ENCODE peak calls at places on chromosome 15, in seven cellular contexts. One of them, this sample, is unnamed.

GRCh38 chr15:100704281-100705055 is 102.1 kb downstream of the ASB7 start:
- DNase-seq in neural crest cell: no peak
- DNase-seq in colonic mucosa: no peak
- DNase-seq in AG09319: no peak
- DNase-seq in fibroblast of pulmonary artery: peak
- DNase-seq in CD4-positive, alpha-beta T cell: no peak
- DNase-seq in IMR-90: peak
- DNase-seq in this sample: no peak

GRCh38 chr15:86865920-86866319 is 786.2 kb downstream of the AGBL1 start:
- DNase-seq in IMR-90: no peak
- DNase-seq in AG09319: no peak
- DNase-seq in fibroblast of pulmonary artery: peak
- DNase-seq in colonic mucosa: no peak
- DNase-seq in CD4-positive, alpha-beta T cell: no peak
- DNase-seq in neural crest cell: no peak
- DNase-seq in this sample: no peak

GRCh38 chr15:75076277-75076676 is 52.9 kb downstream of the PPCDC start:
- DNase-seq in CD4-positive, alpha-beta T cell: no peak
- DNase-seq in AG09319: no peak
- DNase-seq in fibroblast of pulmonary artery: no peak
- DNase-seq in colonic mucosa: no peak
- DNase-seq in IMR-90: no peak
- DNase-seq in neural crest cell: no peak
- DNase-seq in this sample: no peak

GRCh38 chr15:62020576-62021160 is 39.6 kb downstream of the VPS13C start:
- DNase-seq in fibroblast of pulmonary artery: peak
- DNase-seq in IMR-90: peak
- DNase-seq in CD4-positive, alpha-beta T cell: no peak
- DNase-seq in AG09319: no peak
- DNase-seq in neural crest cell: no peak
- DNase-seq in colonic mucosa: no peak
- DNase-seq in this sample: no peak

GRCh38 chr15:73927003-73927475 is 777 bp downstream of the LOXL1 start:
- DNase-seq in AG09319: no peak
- DNase-seq in fibroblast of pulmonary artery: no peak
- DNase-seq in neural crest cell: peak
- DNase-seq in IMR-90: no peak
- DNase-seq in colonic mucosa: peak
- DNase-seq in CD4-positive, alpha-beta T cell: peak
- DNase-seq in this sample: peak

GRCh38 chr15:85825719-85826118 is 31.0 kb upstream of the KLHL25 start:
- DNase-seq in colonic mucosa: peak
- DNase-seq in AG09319: no peak
- DNase-seq in fibroblast of pulmonary artery: no peak
- DNase-seq in IMR-90: no peak
- DNase-seq in CD4-positive, alpha-beta T cell: no peak
- DNase-seq in neural crest cell: no peak
- DNase-seq in this sample: no peak

GRCh38 chr15:40367038-40367672 is 9.1 kb downstream of the DISP2 start:
- DNase-seq in AG09319: no peak
- DNase-seq in fibroblast of pulmonary artery: no peak
- DNase-seq in colonic mucosa: no peak
- DNase-seq in IMR-90: no peak
- DNase-seq in CD4-positive, alpha-beta T cell: no peak
- DNase-seq in neural crest cell: no peak
- DNase-seq in this sample: peak

GRCh38 chr15:76401285-76401684 is 64.7 kb downstream of the ISL2 start:
- DNase-seq in CD4-positive, alpha-beta T cell: no peak
- DNase-seq in colonic mucosa: no peak
- DNase-seq in IMR-90: peak
- DNase-seq in neural crest cell: no peak
- DNase-seq in AG09319: no peak
- DNase-seq in fibroblast of pulmonary artery: peak
- DNase-seq in this sample: no peak

GRCh38 chr15:81475926-81476325 is 101.9 kb upstream of the TMC3 start:
- DNase-seq in fibroblast of pulmonary artery: no peak
- DNase-seq in IMR-90: no peak
- DNase-seq in neural crest cell: no peak
- DNase-seq in colonic mucosa: no peak
- DNase-seq in CD4-positive, alpha-beta T cell: no peak
- DNase-seq in AG09319: no peak
- DNase-seq in this sample: no peak

GRCh38 chr15:25683911-25684310 is 179.2 kb downstream of the ATP10A start:
- DNase-seq in neural crest cell: no peak
- DNase-seq in IMR-90: no peak
- DNase-seq in AG09319: no peak
- DNase-seq in colonic mucosa: no peak
- DNase-seq in fibroblast of pulmonary artery: no peak
- DNase-seq in CD4-positive, alpha-beta T cell: no peak
- DNase-seq in this sample: no peak
- TF ChIP-seq CTCF in neural crest cell: no peak
- TF ChIP-seq CTCF in IMR-90: no peak
- TF ChIP-seq CTCF in AG09319: no peak
- TF ChIP-seq CTCF in colonic mucosa: no peak
- TF ChIP-seq CTCF in fibroblast of pulmonary artery: no peak
- TF ChIP-seq CTCF in CD4-positive, alpha-beta T cell: no peak
- TF ChIP-seq CTCF in this sample: no peak

DNA sequence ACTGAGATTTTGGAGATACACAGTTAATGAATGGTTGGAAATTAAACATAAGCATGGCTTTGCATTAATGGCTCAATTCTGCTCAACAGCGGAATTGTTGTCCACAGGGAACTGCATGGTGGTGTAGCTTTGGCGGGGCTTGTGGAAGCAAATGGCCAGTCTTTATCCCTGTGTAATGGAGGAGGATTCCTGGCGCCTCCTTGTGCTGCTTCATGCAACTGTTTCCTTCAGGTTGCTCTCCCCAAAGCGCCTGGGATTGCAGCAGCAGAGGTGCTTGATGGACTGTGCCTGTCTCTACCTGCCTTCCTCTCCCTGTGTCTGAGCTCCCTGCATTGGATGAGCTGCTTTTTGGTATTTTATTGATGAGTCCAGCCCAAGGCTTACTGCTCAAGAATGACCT is 72.9 kb upstream of the NDN start:
- DNase-seq in AG09319: no peak
- DNase-seq in colonic mucosa: no peak
- DNase-seq in CD4-positive, alpha-beta T cell: no peak
- DNase-seq in neural crest cell: no peak
- DNase-seq in fibroblast of pulmonary artery: no peak
- DNase-seq in IMR-90: no peak
- DNase-seq in this sample: no peak
- TF ChIP-seq CTCF in AG09319: no peak
- TF ChIP-seq CTCF in colonic mucosa: no peak
- TF ChIP-seq CTCF in CD4-positive, alpha-beta T cell: no peak
- TF ChIP-seq CTCF in neural crest cell: no peak
- TF ChIP-seq CTCF in fibroblast of pulmonary artery: no peak
- TF ChIP-seq CTCF in IMR-90: no peak
- TF ChIP-seq CTCF in this sample: no peak

DNA sequence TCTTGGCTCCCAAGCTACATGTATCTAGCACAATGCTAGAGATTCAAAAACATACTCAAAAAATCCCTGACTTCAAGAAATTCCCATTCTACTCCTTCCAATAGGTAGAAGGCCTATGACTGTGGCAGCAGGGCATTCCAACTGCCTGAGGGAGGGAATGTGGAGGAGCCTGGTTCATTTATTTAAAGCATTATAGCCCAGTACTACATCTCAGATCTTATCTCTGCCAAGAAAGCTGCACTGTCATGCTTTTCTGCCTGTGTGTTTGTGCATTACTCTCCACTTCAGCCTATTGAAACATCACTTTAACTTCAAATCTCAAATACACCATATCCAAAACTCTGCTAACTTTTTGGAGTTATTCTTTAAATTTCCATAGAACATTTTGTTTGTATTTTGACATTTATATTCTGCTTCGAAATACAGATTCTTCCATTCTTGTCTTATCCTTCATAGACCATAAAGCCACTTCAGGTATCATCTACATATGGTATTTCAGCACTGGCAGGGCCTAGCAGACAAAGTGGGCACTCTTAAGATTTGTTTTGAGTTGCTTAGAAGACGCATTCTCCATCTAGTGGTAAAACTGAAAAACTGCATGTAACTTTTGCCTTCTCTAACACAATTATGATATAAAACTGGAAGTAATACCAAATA is 59.1 kb upstream of the NEDD4 start:
- DNase-seq in neural crest cell: no peak
- DNase-seq in colonic mucosa: no peak
- DNase-seq in IMR-90: peak
- DNase-seq in fibroblast of pulmonary artery: peak
- DNase-seq in AG09319: peak
- DNase-seq in CD4-positive, alpha-beta T cell: no peak
- DNase-seq in this sample: no peak
- TF ChIP-seq CTCF in neural crest cell: peak
- TF ChIP-seq CTCF in colonic mucosa: peak
- TF ChIP-seq CTCF in IMR-90: peak
- TF ChIP-seq CTCF in fibroblast of pulmonary artery: peak
- TF ChIP-seq CTCF in AG09319: peak
- TF ChIP-seq CTCF in CD4-positive, alpha-beta T cell: peak
- TF ChIP-seq CTCF in this sample: peak

DNA sequence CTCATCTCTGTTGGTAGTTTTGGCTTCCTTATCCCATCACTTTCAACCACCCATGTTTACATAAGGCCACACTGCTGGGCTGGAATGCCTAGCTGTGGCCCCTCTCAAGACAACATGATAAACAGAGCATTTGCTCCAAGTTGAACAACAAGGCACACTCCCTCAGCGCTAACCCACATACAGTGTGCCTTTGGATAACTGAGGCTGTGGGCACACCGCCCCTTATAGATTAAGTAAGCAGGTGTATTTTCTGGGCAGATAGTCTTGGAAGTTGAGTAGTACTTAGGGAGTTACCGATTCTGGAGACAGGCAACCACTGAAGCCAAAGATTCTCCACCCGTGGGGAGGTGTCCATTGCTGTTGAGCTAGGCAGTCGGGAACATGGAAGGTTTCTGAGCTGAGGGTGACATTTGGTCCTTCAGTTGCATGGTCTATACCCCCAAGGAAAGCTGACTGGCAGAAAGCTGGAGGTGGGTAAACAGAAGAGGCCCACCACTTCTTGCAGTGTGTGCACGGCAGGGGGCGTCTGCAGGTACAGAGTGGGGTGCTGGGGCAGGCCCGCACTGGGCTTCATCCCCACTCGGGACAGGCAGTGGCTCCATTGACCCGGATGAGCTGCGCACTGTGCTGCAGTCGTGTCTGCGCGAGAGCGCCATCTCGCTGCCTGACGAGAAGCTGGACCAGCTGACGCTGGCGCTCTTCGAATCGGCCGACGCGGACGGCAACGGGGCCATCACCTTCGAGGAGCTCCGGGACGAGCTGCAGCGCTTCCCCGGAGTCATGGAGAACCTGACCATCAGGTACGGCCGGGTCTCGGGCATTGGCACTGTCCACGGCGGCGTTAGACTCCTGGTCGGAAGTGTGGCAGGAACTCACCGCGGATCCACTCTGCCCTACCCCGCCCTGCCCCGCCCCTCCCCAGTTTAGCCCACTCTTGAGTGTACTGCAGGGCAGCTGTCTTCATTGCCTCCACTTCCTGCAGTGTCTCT is 16.8 kb downstream of the NOX5 start:
- DNase-seq in colonic mucosa: peak
- DNase-seq in AG09319: no peak
- DNase-seq in CD4-positive, alpha-beta T cell: peak
- DNase-seq in IMR-90: no peak
- DNase-seq in neural crest cell: peak
- DNase-seq in fibroblast of pulmonary artery: peak
- DNase-seq in this sample: peak
- TF ChIP-seq CTCF in colonic mucosa: peak
- TF ChIP-seq CTCF in AG09319: peak
- TF ChIP-seq CTCF in CD4-positive, alpha-beta T cell: peak
- TF ChIP-seq CTCF in IMR-90: peak
- TF ChIP-seq CTCF in neural crest cell: peak
- TF ChIP-seq CTCF in fibroblast of pulmonary artery: peak
- TF ChIP-seq CTCF in this sample: no peak

GRCh38 chr15:69061414-69061842 is 46.9 kb downstream of the NOX5 start:
- DNase-seq in CD4-positive, alpha-beta T cell: no peak
- DNase-seq in AG09319: no peak
- DNase-seq in colonic mucosa: no peak
- DNase-seq in fibroblast of pulmonary artery: no peak
- DNase-seq in IMR-90: no peak
- DNase-seq in neural crest cell: no peak
- DNase-seq in this sample: no peak
- TF ChIP-seq CTCF in CD4-positive, alpha-beta T cell: no peak
- TF ChIP-seq CTCF in AG09319: no peak
- TF ChIP-seq CTCF in colonic mucosa: no peak
- TF ChIP-seq CTCF in fibroblast of pulmonary artery: peak
- TF ChIP-seq CTCF in IMR-90: no peak
- TF ChIP-seq CTCF in neural crest cell: peak
- TF ChIP-seq CTCF in this sample: no peak

GRCh38 chr15:89749059-89749458 is 2.0 kb downstream of the MESP1 start:
- DNase-seq in CD4-positive, alpha-beta T cell: no peak
- DNase-seq in neural crest cell: no peak
- DNase-seq in colonic mucosa: no peak
- DNase-seq in IMR-90: no peak
- DNase-seq in AG09319: no peak
- DNase-seq in fibroblast of pulmonary artery: no peak
- DNase-seq in this sample: no peak

GRCh38 chr15:89749951-89750559 is 994 bp downstream of the MESP1 start:
- DNase-seq in CD4-positive, alpha-beta T cell: no peak
- DNase-seq in colonic mucosa: no peak
- DNase-seq in neural crest cell: no peak
- DNase-seq in IMR-90: no peak
- DNase-seq in AG09319: no peak
- DNase-seq in fibroblast of pulmonary artery: no peak
- DNase-seq in this sample: peak

GRCh38 chr15:89750560-89751542 is at the start of gene MESP1:
- DNase-seq in fibroblast of pulmonary artery: peak
- DNase-seq in AG09319: peak
- DNase-seq in neural crest cell: peak
- DNase-seq in IMR-90: peak
- DNase-seq in colonic mucosa: peak
- DNase-seq in CD4-positive, alpha-beta T cell: peak
- DNase-seq in this sample: peak

GRCh38 chr15:89747708-89748682 is 3.1 kb downstream of the MESP1 start:
- DNase-seq in AG09319: no peak
- DNase-seq in colonic mucosa: no peak
- DNase-seq in fibroblast of pulmonary artery: peak
- DNase-seq in neural crest cell: no peak
- DNase-seq in CD4-positive, alpha-beta T cell: no peak
- DNase-seq in IMR-90: no peak
- DNase-seq in this sample: no peak

DNA sequence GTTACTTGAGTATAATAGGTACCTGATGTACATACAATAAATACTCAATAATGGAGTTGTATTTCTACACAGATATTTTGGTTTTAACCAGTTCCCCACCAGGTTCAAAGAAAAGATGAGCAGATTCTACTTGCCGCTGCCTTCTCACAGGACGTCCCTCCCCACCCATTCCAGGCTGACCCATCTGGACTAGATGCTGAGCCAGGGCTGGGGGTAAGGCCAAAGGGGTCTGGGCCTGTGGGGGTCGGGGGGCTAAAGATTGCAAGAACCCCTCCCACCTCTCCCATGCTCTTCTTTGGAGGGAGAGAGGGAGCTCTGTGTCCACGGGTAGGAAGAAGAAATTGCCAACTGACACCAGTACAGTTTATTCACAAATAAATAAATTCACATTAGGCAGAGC is 1.5 kb downstream of the MESP1 start:
- DNase-seq in colonic mucosa: no peak
- DNase-seq in AG09319: no peak
- DNase-seq in CD4-positive, alpha-beta T cell: no peak
- DNase-seq in neural crest cell: no peak
- DNase-seq in IMR-90: no peak
- DNase-seq in fibroblast of pulmonary artery: no peak
- DNase-seq in this sample: no peak
- TF ChIP-seq CTCF in colonic mucosa: no peak
- TF ChIP-seq CTCF in AG09319: no peak
- TF ChIP-seq CTCF in CD4-positive, alpha-beta T cell: no peak
- TF ChIP-seq CTCF in neural crest cell: no peak
- TF ChIP-seq CTCF in IMR-90: no peak
- TF ChIP-seq CTCF in fibroblast of pulmonary artery: no peak
- TF ChIP-seq CTCF in this sample: no peak

This sample was measured in stomach.